ENCODE peak calls at places on chromosomes 12 and 14, in eight cellular contexts. One of them, this sample, is unnamed.

GRCh38 chr12:111803851-111804250 is 37.1 kb downstream of the ALDH2 start:
- DNase-seq in AG04450: no peak
- DNase-seq in astrocyte of the spinal cord: no peak
- DNase-seq in IMR-90: no peak
- DNase-seq in fibroblast of mammary gland: no peak
- DNase-seq in ovary: no peak
- DNase-seq in AG04449: no peak
- DNase-seq in cardiac fibroblast: no peak
- DNase-seq in this sample: no peak

GRCh38 chr12:132309162-132310086 is 20.0 kb downstream of the GALNT9 start:
- DNase-seq in AG04450: no peak
- DNase-seq in astrocyte of the spinal cord: no peak
- DNase-seq in IMR-90: no peak
- DNase-seq in fibroblast of mammary gland: no peak
- DNase-seq in ovary: no peak
- DNase-seq in AG04449: no peak
- DNase-seq in cardiac fibroblast: no peak
- DNase-seq in this sample: no peak

GRCh38 chr12:108890208-108890607 is 10.3 kb downstream of the DAO start:
- DNase-seq in AG04450: no peak
- DNase-seq in astrocyte of the spinal cord: peak; percentile 1
- DNase-seq in IMR-90: peak; percentile 15
- DNase-seq in fibroblast of mammary gland: peak; percentile 4
- DNase-seq in ovary: no peak
- DNase-seq in AG04449: no peak
- DNase-seq in cardiac fibroblast: peak; percentile 14
- DNase-seq in this sample: peak; percentile 18

GRCh38 chr14:31564194-31564593 is 3.0 kb downstream of the NUBPL start:
- DNase-seq in AG04450: no peak
- DNase-seq in astrocyte of the spinal cord: no peak
- DNase-seq in IMR-90: no peak
- DNase-seq in fibroblast of mammary gland: no peak
- DNase-seq in ovary: no peak
- DNase-seq in AG04449: no peak
- DNase-seq in cardiac fibroblast: no peak
- DNase-seq in this sample: no peak

GRCh38 chr14:31578266-31578665 is 17.1 kb downstream of the NUBPL start:
- DNase-seq in AG04450: no peak
- DNase-seq in astrocyte of the spinal cord: no peak
- DNase-seq in IMR-90: no peak
- DNase-seq in fibroblast of mammary gland: peak; percentile 14
- DNase-seq in ovary: no peak
- DNase-seq in AG04449: no peak
- DNase-seq in cardiac fibroblast: peak; percentile 37
- DNase-seq in this sample: peak; percentile 71

GRCh38 chr14:75063013-75063412 is 811 bp downstream of the ACYP1 start:
- DNase-seq in AG04450: no peak
- DNase-seq in astrocyte of the spinal cord: no peak
- DNase-seq in IMR-90: no peak
- DNase-seq in fibroblast of mammary gland: no peak
- DNase-seq in ovary: no peak
- DNase-seq in AG04449: no peak
- DNase-seq in cardiac fibroblast: no peak
- DNase-seq in this sample: no peak

GRCh38 chr12:105166736-105167135 is 59.2 kb downstream of the WASHC4 start:
- DNase-seq in AG04450: no peak
- DNase-seq in astrocyte of the spinal cord: no peak
- DNase-seq in IMR-90: peak; percentile 54
- DNase-seq in fibroblast of mammary gland: peak; percentile 66
- DNase-seq in ovary: no peak
- DNase-seq in AG04449: no peak
- DNase-seq in cardiac fibroblast: no peak
- DNase-seq in this sample: peak; percentile 72

GRCh38 chr12:73072214-73072613 is 800.0 kb downstream of the TRHDE start:
- DNase-seq in AG04450: no peak
- DNase-seq in astrocyte of the spinal cord: no peak
- DNase-seq in IMR-90: no peak
- DNase-seq in fibroblast of mammary gland: no peak
- DNase-seq in ovary: no peak
- DNase-seq in AG04449: no peak
- DNase-seq in cardiac fibroblast: no peak
- DNase-seq in this sample: no peak

GRCh38 chr12:49767333-49767732 is 26.0 kb downstream of the TMBIM6 start:
- DNase-seq in AG04450: no peak
- DNase-seq in astrocyte of the spinal cord: no peak
- DNase-seq in IMR-90: no peak
- DNase-seq in fibroblast of mammary gland: peak; percentile 25
- DNase-seq in ovary: no peak
- DNase-seq in AG04449: no peak
- DNase-seq in cardiac fibroblast: no peak
- DNase-seq in this sample: no peak

GRCh38 chr12:50635356-50635755 is 128.5 kb upstream of the ATF1 start:
- DNase-seq in AG04450: no peak
- DNase-seq in astrocyte of the spinal cord: no peak
- DNase-seq in IMR-90: no peak
- DNase-seq in fibroblast of mammary gland: no peak
- DNase-seq in ovary: no peak
- DNase-seq in AG04449: no peak
- DNase-seq in cardiac fibroblast: no peak
- DNase-seq in this sample: peak; percentile 35

GRCh38 chr14:88775532-88775931 is 17.2 kb downstream of the EML5 start:
- DNase-seq in AG04450: no peak
- DNase-seq in astrocyte of the spinal cord: no peak
- DNase-seq in IMR-90: no peak
- DNase-seq in fibroblast of mammary gland: no peak
- DNase-seq in ovary: no peak
- DNase-seq in AG04449: no peak
- DNase-seq in cardiac fibroblast: no peak
- DNase-seq in this sample: no peak

GRCh38 chr12:27922591-27923139 is 49.9 kb downstream of the PTHLH start:
- DNase-seq in AG04450: no peak
- DNase-seq in astrocyte of the spinal cord: peak; percentile 50
- DNase-seq in IMR-90: peak; percentile 66
- DNase-seq in fibroblast of mammary gland: peak; percentile 57
- DNase-seq in ovary: no peak
- DNase-seq in AG04449: peak; percentile 36
- DNase-seq in cardiac fibroblast: peak; percentile 85
- DNase-seq in this sample: peak; percentile 33

GRCh38 chr12:97748298-97748697 is 285.7 kb downstream of the RMST start:
- DNase-seq in AG04450: no peak
- DNase-seq in astrocyte of the spinal cord: no peak
- DNase-seq in IMR-90: no peak
- DNase-seq in fibroblast of mammary gland: no peak
- DNase-seq in ovary: no peak
- DNase-seq in AG04449: no peak
- DNase-seq in cardiac fibroblast: no peak
- DNase-seq in this sample: no peak

GRCh38 chr12:103838254-103838914 is 2.6 kb downstream of the NT5DC3 start:
- DNase-seq in AG04450: no peak
- DNase-seq in astrocyte of the spinal cord: no peak
- DNase-seq in IMR-90: no peak
- DNase-seq in fibroblast of mammary gland: no peak
- DNase-seq in ovary: no peak
- DNase-seq in AG04449: no peak
- DNase-seq in cardiac fibroblast: no peak
- DNase-seq in this sample: no peak

DNA sequence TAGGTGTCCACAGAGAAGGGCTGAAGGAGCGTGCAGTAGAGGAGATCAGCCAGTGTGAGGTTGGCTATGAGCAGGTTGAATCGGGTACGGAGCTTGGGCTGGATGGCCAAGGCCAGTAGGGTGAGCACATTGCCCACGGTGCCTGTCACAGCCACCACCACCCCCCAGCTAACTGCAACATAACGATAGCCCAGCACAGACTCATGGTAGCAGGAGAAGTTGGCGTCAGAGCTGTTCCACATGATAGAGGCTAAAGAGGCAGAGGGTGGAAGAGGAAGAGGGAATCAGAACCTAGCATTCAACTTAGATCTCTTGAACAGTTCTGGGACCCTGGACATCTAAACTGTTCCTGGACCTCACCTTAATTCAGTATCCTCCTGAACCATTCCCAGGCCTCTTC is 676 bp downstream of the GPR84 start:
- DNase-seq in AG04450: no peak
- DNase-seq in astrocyte of the spinal cord: no peak
- DNase-seq in IMR-90: no peak
- DNase-seq in fibroblast of mammary gland: no peak
- DNase-seq in ovary: no peak
- DNase-seq in AG04449: no peak
- DNase-seq in cardiac fibroblast: no peak
- DNase-seq in this sample: no peak
- H3K4me3 ChIP-seq in AG04450: no peak overlapping the region
- H3K4me3 ChIP-seq in astrocyte of the spinal cord: no peak overlapping the region
- H3K4me3 ChIP-seq in IMR-90: no peak overlapping the region
- H3K4me3 ChIP-seq in fibroblast of mammary gland: no peak overlapping the region
- H3K4me3 ChIP-seq in ovary: no peak overlapping the region
- H3K4me3 ChIP-seq in AG04449: no peak overlapping the region
- H3K4me3 ChIP-seq in cardiac fibroblast: no peak overlapping the region
- H3K4me3 ChIP-seq in this sample: no peak overlapping the region

GRCh38 chr14:91860238-91860637 is 7.1 kb downstream of the TC2N start:
- DNase-seq in AG04450: no peak
- DNase-seq in astrocyte of the spinal cord: no peak
- DNase-seq in IMR-90: no peak
- DNase-seq in fibroblast of mammary gland: no peak
- DNase-seq in ovary: no peak
- DNase-seq in AG04449: no peak
- DNase-seq in cardiac fibroblast: no peak
- DNase-seq in this sample: no peak

GRCh38 chr14:91854327-91854934 is 12.9 kb downstream of the TC2N start:
- DNase-seq in AG04450: no peak
- DNase-seq in astrocyte of the spinal cord: no peak
- DNase-seq in IMR-90: no peak
- DNase-seq in fibroblast of mammary gland: no peak
- DNase-seq in ovary: no peak
- DNase-seq in AG04449: no peak
- DNase-seq in cardiac fibroblast: no peak
- DNase-seq in this sample: no peak

GRCh38 chr14:91862417-91862816 is 4.9 kb downstream of the TC2N start:
- DNase-seq in AG04450: no peak
- DNase-seq in astrocyte of the spinal cord: no peak
- DNase-seq in IMR-90: no peak
- DNase-seq in fibroblast of mammary gland: no peak
- DNase-seq in ovary: no peak
- DNase-seq in AG04449: no peak
- DNase-seq in cardiac fibroblast: no peak
- DNase-seq in this sample: no peak

GRCh38 chr14:91861091-91861490 is 6.2 kb downstream of the TC2N start:
- DNase-seq in AG04450: no peak
- DNase-seq in astrocyte of the spinal cord: no peak
- DNase-seq in IMR-90: no peak
- DNase-seq in fibroblast of mammary gland: no peak
- DNase-seq in ovary: no peak
- DNase-seq in AG04449: no peak
- DNase-seq in cardiac fibroblast: no peak
- DNase-seq in this sample: no peak

GRCh38 chr14:91858536-91859275 is 8.6 kb downstream of the TC2N start:
- DNase-seq in AG04450: no peak
- DNase-seq in astrocyte of the spinal cord: peak; percentile 44
- DNase-seq in IMR-90: peak; percentile 66
- DNase-seq in fibroblast of mammary gland: peak; percentile 94
- DNase-seq in ovary: no peak
- DNase-seq in AG04449: no peak
- DNase-seq in cardiac fibroblast: peak; percentile 52
- DNase-seq in this sample: peak; percentile 35
- TF ChIP-seq CTCF in AG04450: no peak
- TF ChIP-seq CTCF in astrocyte of the spinal cord: no peak
- TF ChIP-seq CTCF in IMR-90: peak; percentile 12
- TF ChIP-seq CTCF in fibroblast of mammary gland: peak; percentile 14
- TF ChIP-seq CTCF in ovary: no peak
- TF ChIP-seq CTCF in AG04449: no peak
- TF ChIP-seq CTCF in cardiac fibroblast: peak; percentile 8
- TF ChIP-seq CTCF in this sample: no peak

DNA sequence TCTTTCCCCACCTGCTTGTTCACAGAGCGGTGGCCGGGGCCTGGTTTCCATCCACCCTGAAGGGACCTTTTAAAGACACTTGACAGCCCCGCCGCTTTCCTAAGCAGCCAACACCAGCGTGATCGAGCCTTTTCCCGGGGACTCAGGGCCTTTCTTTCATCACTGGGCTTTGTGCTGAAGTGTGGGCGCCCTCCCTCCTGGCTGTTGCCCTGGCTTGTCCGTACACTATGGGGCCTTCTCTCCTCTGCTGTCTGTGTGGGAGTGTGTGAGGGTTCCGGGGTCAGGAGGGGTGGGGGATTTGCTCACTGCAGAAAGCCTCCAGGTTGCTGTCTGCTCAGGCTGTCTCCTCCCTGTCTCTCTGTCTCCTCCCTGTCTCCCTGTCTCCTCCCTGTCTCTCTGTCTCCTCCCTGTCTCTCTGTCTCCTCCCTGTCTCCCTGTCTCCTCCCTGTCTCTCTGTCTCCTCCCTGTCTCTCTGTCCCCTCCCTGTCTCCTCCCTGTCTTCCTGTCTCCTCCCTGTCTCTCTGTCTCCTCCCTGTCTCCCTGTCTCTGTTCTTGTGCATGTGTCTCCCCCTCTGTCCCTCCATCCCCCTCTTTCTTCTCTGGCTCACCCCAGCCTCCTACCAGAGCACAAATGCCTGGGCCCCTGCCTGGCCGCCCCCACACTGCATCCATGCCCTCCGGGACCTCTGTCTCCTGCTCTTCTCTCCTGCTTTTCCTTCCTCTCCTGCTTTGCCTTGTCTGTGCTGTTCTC is 64.7 kb downstream of the CCDC92 start:
- DNase-seq in AG04450: no peak
- DNase-seq in astrocyte of the spinal cord: no peak
- DNase-seq in IMR-90: no peak
- DNase-seq in fibroblast of mammary gland: peak; percentile 42
- DNase-seq in ovary: no peak
- DNase-seq in AG04449: no peak
- DNase-seq in cardiac fibroblast: peak; percentile 38
- DNase-seq in this sample: peak; percentile 13
- H3K4me3 ChIP-seq in AG04450: peak overlapping the region; percentile 31
- H3K4me3 ChIP-seq in astrocyte of the spinal cord: no peak overlapping the region
- H3K4me3 ChIP-seq in IMR-90: no peak overlapping the region
- H3K4me3 ChIP-seq in fibroblast of mammary gland: no peak overlapping the region
- H3K4me3 ChIP-seq in ovary: no peak overlapping the region
- H3K4me3 ChIP-seq in AG04449: peak overlapping the region; percentile 42
- H3K4me3 ChIP-seq in cardiac fibroblast: no peak overlapping the region
- H3K4me3 ChIP-seq in this sample: no peak overlapping the region

GRCh38 chr14:39422243-39422642 is 10.0 kb downstream of the FBXO33 start:
- DNase-seq in AG04450: no peak
- DNase-seq in astrocyte of the spinal cord: no peak
- DNase-seq in IMR-90: no peak
- DNase-seq in fibroblast of mammary gland: no peak
- DNase-seq in ovary: no peak
- DNase-seq in AG04449: no peak
- DNase-seq in cardiac fibroblast: no peak
- DNase-seq in this sample: no peak

GRCh38 chr14:39417014-39417413 is 15.2 kb downstream of the FBXO33 start:
- DNase-seq in AG04450: no peak
- DNase-seq in astrocyte of the spinal cord: no peak
- DNase-seq in IMR-90: no peak
- DNase-seq in fibroblast of mammary gland: peak; percentile 72
- DNase-seq in ovary: no peak
- DNase-seq in AG04449: no peak
- DNase-seq in cardiac fibroblast: peak; percentile 42
- DNase-seq in this sample: peak; percentile 52

GRCh38 chr14:39416072-39416471 is 16.2 kb downstream of the FBXO33 start:
- DNase-seq in AG04450: no peak
- DNase-seq in astrocyte of the spinal cord: no peak
- DNase-seq in IMR-90: no peak
- DNase-seq in fibroblast of mammary gland: no peak
- DNase-seq in ovary: no peak
- DNase-seq in AG04449: no peak
- DNase-seq in cardiac fibroblast: no peak
- DNase-seq in this sample: no peak

GRCh38 chr14:39423793-39424192 is 8.4 kb downstream of the FBXO33 start:
- DNase-seq in AG04450: no peak
- DNase-seq in astrocyte of the spinal cord: no peak
- DNase-seq in IMR-90: no peak
- DNase-seq in fibroblast of mammary gland: no peak
- DNase-seq in ovary: no peak
- DNase-seq in AG04449: no peak
- DNase-seq in cardiac fibroblast: no peak
- DNase-seq in this sample: no peak

GRCh38 chr14:39419272-39419671 is 13.0 kb downstream of the FBXO33 start:
- DNase-seq in AG04450: no peak
- DNase-seq in astrocyte of the spinal cord: no peak
- DNase-seq in IMR-90: no peak
- DNase-seq in fibroblast of mammary gland: peak; percentile 49
- DNase-seq in ovary: no peak
- DNase-seq in AG04449: no peak
- DNase-seq in cardiac fibroblast: no peak
- DNase-seq in this sample: peak; percentile 31
- TF ChIP-seq CTCF in AG04450: no peak
- TF ChIP-seq CTCF in astrocyte of the spinal cord: no peak
- TF ChIP-seq CTCF in IMR-90: no peak
- TF ChIP-seq CTCF in fibroblast of mammary gland: peak; percentile 24
- TF ChIP-seq CTCF in ovary: no peak
- TF ChIP-seq CTCF in AG04449: no peak
- TF ChIP-seq CTCF in cardiac fibroblast: no peak
- TF ChIP-seq CTCF in this sample: peak; percentile 30